ENCODE peak calls at places on chromosomes 1 and 21, in six cellular contexts. O is HepG2, W is A673, E is fibroblast of lung, G is PC-9, H is HCT116. Q is an unnamed sample. For H3K36me3, the result is how much of the 10 kb centered on the place peaks cover.

GRCh38 chr21:45323487-45324380 is 36.0 kb upstream of the POFUT2 start:
- DNase-seq in O (no peak), W (no peak), E (peak), G (no peak), H (no peak), Q (no peak)

GRCh38 chr1:91791691-91792392 is 94.1 kb downstream of the TGFBR3 start:
- DNase-seq in O (no peak), W (no peak), E (no peak), G (no peak), H (no peak), Q (no peak)

GRCh38 chr1:33161061-33161681 is 20.7 kb downstream of the TRIM62 start:
- DNase-seq in O (no peak), W (peak), E (peak), G (no peak), H (no peak), Q (no peak)

GRCh38 chr21:46131721-46132651 is 23.4 kb downstream of the FTCD start:
- DNase-seq in O (no peak), W (no peak), E (no peak), G (no peak), H (no peak), Q (no peak)

GRCh38 chr1:197841828-197842573 is 60.4 kb upstream of the C1orf53 start:
- DNase-seq in O (no peak), W (no peak), E (peak), G (no peak), H (no peak), Q (no peak)

GRCh38 chr1:34984435-34985062 is 598 bp downstream of the TMEM35B start:
- DNase-seq in O (no peak), W (peak), E (peak), G (no peak), H (no peak), Q (no peak)

GRCh38 chr1:160834945-160835565 is 27.6 kb downstream of the CD244 start:
- DNase-seq in O (peak), W (peak), E (peak), G (peak), H (peak), Q (peak)

GRCh38 chr21:32749662-32750061 is 21.8 kb upstream of the SYNJ1 start:
- DNase-seq in O (no peak), W (no peak), E (no peak), G (no peak), H (no peak), Q (no peak)

GRCh38 chr1:106022312-106022902 is 1034.1 kb upstream of the PRMT6 start:
- DNase-seq in O (no peak), W (peak), E (peak), G (no peak), H (no peak), Q (no peak)

GRCh38 chr1:36304970-36305914 is 926 bp upstream of the SH3D21 start:
- DNase-seq in O (peak), W (no peak), E (no peak), G (no peak), H (no peak), Q (no peak)

GRCh38 chr1:241821363-241821762 is 26.6 kb upstream of the EXO1 start:
- DNase-seq in O (no peak), W (no peak), E (peak), G (peak), H (no peak), Q (no peak)

GRCh38 chr1:17201201-17202021 is 3.5 kb upstream of the PADI1 start:
- DNase-seq in O (no peak), W (no peak), E (no peak), G (peak), H (no peak), Q (no peak)

GRCh38 chr1:25727026-25727818 is 72.8 kb upstream of the SELENON start:
- DNase-seq in O (no peak), W (no peak), E (peak), G (no peak), H (no peak), Q (no peak)

GRCh38 chr1:181135815-181136737 is 47.6 kb downstream of the IER5 start:
- DNase-seq in O (no peak), W (peak), E (peak), G (peak), H (no peak), Q (no peak)

DNA sequence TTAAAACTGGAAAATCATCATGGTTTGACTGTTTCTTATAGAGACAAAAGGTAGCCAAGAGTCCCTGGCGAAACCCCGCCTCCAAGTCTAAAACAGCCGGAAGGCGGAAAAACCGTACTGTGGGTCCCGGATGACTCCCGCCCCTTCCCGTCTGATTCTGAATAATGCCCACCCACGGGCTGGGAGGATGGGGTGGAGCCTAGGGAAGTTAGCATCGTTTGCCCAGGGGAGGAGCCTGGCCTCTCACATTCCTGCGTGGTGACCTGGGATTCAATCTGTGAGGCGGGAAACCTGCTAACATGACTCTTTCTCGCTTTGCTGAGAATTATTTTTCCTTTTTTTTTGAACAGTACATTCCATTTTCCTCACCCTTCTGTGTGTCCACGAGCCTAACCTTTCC is 124.9 kb downstream of the KCNK1 start:
- DNase-seq in O (no peak), W (no peak), E (no peak), G (no peak), H (no peak), Q (no peak)
- TF ChIP-seq CTCF in O (no peak), W (no peak), E (no peak), G (no peak), H (no peak), Q (no peak)

GRCh38 chr1:6424000-6424565 is 493 bp upstream of the ESPN start:
- DNase-seq in O (no peak), W (no peak), E (no peak), G (no peak), H (no peak), Q (no peak)
- TF ChIP-seq EZH2 in O (peak), W (peak), E (peak), G (no peak), H (no peak), Q (no peak)

DNA sequence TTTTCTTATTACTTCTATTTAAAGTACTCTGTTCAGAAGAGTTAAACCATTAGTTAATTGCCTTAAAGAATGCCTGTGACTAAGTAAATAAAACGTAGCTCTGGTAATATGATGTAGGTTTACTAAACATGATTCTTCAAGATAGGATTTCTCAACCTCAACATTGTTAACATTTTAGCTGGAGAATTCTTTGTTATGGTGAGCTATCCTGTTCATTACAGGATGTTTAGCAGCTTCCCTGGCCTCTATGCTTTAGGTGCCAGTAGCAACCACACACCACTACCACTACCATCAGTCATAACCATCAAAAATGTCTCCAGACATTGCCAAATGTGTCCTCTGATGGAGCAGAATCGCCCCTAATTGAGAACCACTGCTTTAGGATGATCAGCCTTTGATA is 10.7 kb downstream of the RPF1 start:
- DNase-seq in O (no peak), W (no peak), E (no peak), G (no peak), H (no peak), Q (no peak)
- H3K36me3 ChIP-seq in O (under half), W (half or more), E (under half), G (half or more), H (under half), Q (under half)

GRCh38 chr1:235199441-235199840 is 38.4 kb upstream of the RBM34 start:
- DNase-seq in O (no peak), W (peak), E (peak), G (no peak), H (no peak), Q (no peak)
- TF ChIP-seq CTCF in O (no peak), W (peak), E (peak), G (no peak), H (no peak), Q (no peak)

GRCh38 chr1:94385354-94385947 is 32.7 kb upstream of the ABCD3 start:
- DNase-seq in O (peak), W (no peak), E (no peak), G (no peak), H (no peak), Q (no peak)

GRCh38 chr1:94382163-94382562 is 36.0 kb upstream of the ABCD3 start:
- DNase-seq in O (no peak), W (no peak), E (no peak), G (peak), H (no peak), Q (no peak)

GRCh38 chr1:94383966-94384408 is 34.2 kb upstream of the ABCD3 start:
- DNase-seq in O (peak), W (no peak), E (peak), G (no peak), H (no peak), Q (no peak)

GRCh38 chr1:94384485-94385353 is 33.5 kb upstream of the ABCD3 start:
- DNase-seq in O (peak), W (no peak), E (no peak), G (peak), H (no peak), Q (no peak)

GRCh38 chr1:94379615-94380014 is 38.6 kb upstream of the ABCD3 start:
- DNase-seq in O (peak), W (no peak), E (no peak), G (no peak), H (no peak), Q (no peak)
- TF ChIP-seq EZH2 in O (no peak), W (no peak), E (no peak), G (no peak), H (no peak), Q (no peak)